ENCODE peak calls at places on chromosomes 6 and 20, in five cellular contexts. F is mesendoderm, W is hypothalamus, L is Right ventricle myocardium superior, Y is AG08396. E is an unnamed sample.

GRCh38 chr6:25410102-25410501 is 130.9 kb downstream of the CARMIL1 start:
- DNase-seq in L (no peak), Y (no peak), F (no peak), W (no peak), E (no peak)

GRCh38 chr6:133555726-133556125 is 314.6 kb downstream of the EYA4 start:
- DNase-seq in W (no peak), L (no peak), F (no peak), Y (no peak), E (no peak)

GRCh38 chr20:56429496-56429895 is 17.4 kb downstream of the CASS4 start:
- DNase-seq in L (no peak), Y (peak; percentile 57), F (no peak), W (no peak), E (no peak)

GRCh38 chr20:11796041-11796440 is 121.7 kb upstream of the BTBD3 start:
- DNase-seq in W (no peak), L (no peak), F (no peak), Y (no peak), E (no peak)

GRCh38 chr20:50418890-50419642 is 91.1 kb upstream of the PTPN1 start:
- DNase-seq in L (no peak), Y (no peak), W (no peak), F (no peak), E (no peak)

GRCh38 chr6:113995632-113996031 is 24.7 kb upstream of the HDAC2 start:
- DNase-seq in Y (peak; percentile 77), F (peak; percentile 95), W (peak; percentile 36), L (peak; percentile 48), E (no peak)

GRCh38 chr20:48733296-48733790 is 94.5 kb downstream of the PREX1 start:
- DNase-seq in W (no peak), L (no peak), Y (no peak), F (peak; percentile 65), E (no peak)

GRCh38 chr20:54082100-54082499 is 11.7 kb upstream of the BCAS1 start:
- DNase-seq in L (no peak), W (no peak), Y (no peak), F (no peak), E (no peak)

GRCh38 chr6:2938632-2939083 is 32.7 kb downstream of the SERPINB6 start:
- DNase-seq in L (no peak), F (no peak), W (no peak), Y (no peak), E (no peak)

GRCh38 chr6:113879186-113880096 is 22.3 kb downstream of the MARCKS start:
- DNase-seq in W (no peak), L (no peak), Y (peak; percentile 47), F (peak; percentile 84), E (no peak)

GRCh38 chr6:24888967-24889366 is 46.8 kb downstream of the RIPOR2 start:
- DNase-seq in W (no peak), F (no peak), Y (no peak), L (no peak), E (no peak)

GRCh38 chr6:33143113-33143760 is 49.0 kb downstream of the COL11A2 start:
- DNase-seq in L (no peak), F (peak; percentile 19), W (no peak), Y (no peak), E (no peak)

GRCh38 chr6:10030942-10031537 is 383.8 kb downstream of the TFAP2A start:
- DNase-seq in L (no peak), Y (no peak), W (no peak), F (peak; percentile 62), E (no peak)

GRCh38 chr20:46151936-46152335 is 33.8 kb downstream of the CD40 start:
- DNase-seq in W (no peak), F (peak; percentile 52), Y (no peak), L (no peak), E (peak; percentile 64)

GRCh38 chr6:161218222-161218621 is 55.6 kb downstream of the AGPAT4 start:
- DNase-seq in F (no peak), W (no peak), Y (no peak), L (no peak), E (no peak)

E was measured in posterior vena cava.